ENCODE peak calls at places on chromosomes 4 and X, in six cellular contexts. V, D, U, O, Z and A are unnamed samples.

GRCh38 chr4:2931765-2932560 is 31.2 kb downstream of the NOP14 start:
- DNase-seq in D (no peak), V (no peak), U (no peak), Z (peak; percentile 65), O (peak; percentile 68), A (peak; percentile 87)

GRCh38 chr4:19402666-19403065 is 849.0 kb upstream of the SLIT2 start:
- DNase-seq in D (no peak), O (no peak), U (no peak), Z (no peak), V (no peak), A (no peak)

GRCh38 chrX:53511302-53511701 is 77.1 kb upstream of the HSD17B10 start:
- DNase-seq in U (no peak), O (no peak), D (no peak), V (no peak), Z (no peak), A (no peak)

GRCh38 chr4:99723555-99724450 is 66.2 kb upstream of the C4orf54 start:
- DNase-seq in D (no peak), O (peak; percentile 87), V (peak; percentile 52), U (no peak), Z (peak; percentile 89), A (no peak)

GRCh38 chr4:101604976-101605375 is 185.6 kb upstream of the BANK1 start:
- DNase-seq in O (no peak), V (no peak), D (peak; percentile 26), Z (no peak), U (no peak), A (no peak)

GRCh38 chrX:38095971-38096529 is 89.7 kb downstream of the SYTL5 start:
- DNase-seq in D (no peak), U (no peak), O (no peak), Z (no peak), V (peak; percentile 0), A (no peak)

GRCh38 chrX:149569770-149570169 is 17.5 kb downstream of the MAGEA9B start:
- DNase-seq in V (no peak), D (no peak), Z (no peak), O (no peak), U (no peak), A (no peak)

GRCh38 chrX:1592128-1592862 is 891 bp downstream of the AKAP17A start:
- DNase-seq in U (no peak), Z (peak; percentile 65), V (no peak), D (no peak), O (peak; percentile 38), A (no peak)

GRCh38 chrX:373641-374471 is 12.9 kb downstream of the PPP2R3B start:
- DNase-seq in Z (no peak), U (no peak), O (no peak), D (peak; percentile 66), V (peak; percentile 19), A (no peak)

GRCh38 chr4:168765726-168766125 is 244.3 kb downstream of the CBR4 start:
- DNase-seq in D (no peak), O (no peak), U (no peak), V (peak; percentile 32), Z (peak; percentile 56), A (no peak)

GRCh38 chr4:102815981-102816380 is 11.4 kb downstream of the UBE2D3 start:
- DNase-seq in D (no peak), V (peak; percentile 95), O (no peak), U (no peak), Z (no peak), A (no peak)

GRCh38 chr4:85028910-85029309 is 62.4 kb upstream of the WDFY3 start:
- DNase-seq in D (no peak), O (no peak), V (no peak), U (no peak), Z (no peak), A (no peak)

GRCh38 chr4:130125468-130125867 is 1029.5 kb downstream of the C4orf33 start:
- DNase-seq in D (no peak), U (no peak), O (no peak), V (no peak), Z (no peak), A (no peak)

GRCh38 chr4:129623233-129623632 is 527.3 kb downstream of the C4orf33 start:
- DNase-seq in V (no peak), Z (no peak), U (no peak), D (no peak), O (peak; percentile 44), A (no peak)

GRCh38 chr4:15971068-15971801 is 8.3 kb upstream of the FGFBP2 start:
- DNase-seq in Z (no peak), O (no peak), D (no peak), U (no peak), V (no peak), A (no peak)

GRCh38 chr4:155415662-155416061 is 38.9 kb upstream of the MAP9 start:
- DNase-seq in O (no peak), U (no peak), D (no peak), V (no peak), Z (no peak), A (no peak)

GRCh38 chrX:139429913-139430312 is 100.6 kb upstream of the F9 start:
- DNase-seq in D (no peak), Z (no peak), O (no peak), U (no peak), V (no peak), A (no peak)

GRCh38 chrX:3262906-3263305 is 83.5 kb downstream of the MXRA5 start:
- DNase-seq in U (no peak), Z (no peak), O (peak; percentile 9), D (no peak), V (peak; percentile 83), A (no peak)

GRCh38 chrX:147550217-147550616 is 361.5 kb upstream of the FMR1 start:
- DNase-seq in V (no peak), D (peak; percentile 31), Z (no peak), O (peak; percentile 13), U (no peak), A (no peak)

GRCh38 chrX:17697191-17697590 is 40.1 kb upstream of the SCML1 start:
- DNase-seq in U (no peak), Z (no peak), V (peak; percentile 22), D (no peak), O (no peak), A (no peak)

GRCh38 chrX:4373777-4374176 is 660.3 kb upstream of the PRKX start:
- DNase-seq in O (no peak), V (no peak), Z (no peak), U (no peak), D (no peak), A (no peak)

GRCh38 chr4:85738721-85739120 is 263.8 kb downstream of the ARHGAP24 start:
- DNase-seq in U (no peak), O (no peak), Z (no peak), D (no peak), V (no peak), A (no peak)

GRCh38 chrX:111445485-111445884 is 33.5 kb upstream of the DCX start:
- DNase-seq in U (no peak), O (no peak), Z (no peak), D (no peak), V (peak; percentile 18), A (no peak)

DNA sequence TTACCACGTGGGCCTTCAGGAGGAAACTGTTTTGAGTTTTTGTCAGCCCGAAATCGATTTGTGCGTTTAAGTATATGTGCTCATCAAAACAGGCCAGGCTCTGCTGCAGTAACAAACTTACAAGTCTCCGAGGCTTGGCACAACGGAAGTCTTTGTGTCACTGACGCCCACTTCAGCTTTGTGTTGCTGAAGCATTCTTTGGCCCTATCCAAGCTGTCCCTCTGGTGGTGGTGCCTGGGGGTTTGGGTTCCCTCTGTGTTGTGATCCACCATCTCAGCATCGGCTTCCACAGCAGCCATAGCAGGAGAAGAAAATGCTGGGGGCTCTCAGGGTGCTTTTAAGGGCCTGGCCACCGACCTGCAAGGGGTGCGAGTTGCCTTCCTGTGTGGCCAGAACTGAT is 176.4 kb downstream of the PTTG2 start:
- DNase-seq in Z (peak; percentile 36), D (no peak), V (no peak), O (no peak), U (no peak), A (no peak)
- TF ChIP-seq CTCF in Z (no peak), D (no peak), V (no peak), O (no peak), U (no peak), A (no peak)

GRCh38 chrX:130120321-130120731 is 10.0 kb upstream of the ELF4 start:
- DNase-seq in V (no peak), U (no peak), Z (no peak), O (no peak), D (no peak), A (no peak)

GRCh38 chrX:130118396-130118795 is 8.1 kb upstream of the ELF4 start:
- DNase-seq in U (no peak), D (no peak), O (no peak), Z (no peak), V (peak; percentile 48), A (no peak)

GRCh38 chrX:130120746-130121504 is 10.6 kb upstream of the ELF4 start:
- DNase-seq in Z (peak; percentile 59), U (peak; percentile 51), V (peak; percentile 70), O (peak; percentile 66), D (no peak), A (peak; percentile 72)

GRCh38 chrX:130118941-130119640 is 8.8 kb upstream of the ELF4 start:
- DNase-seq in O (no peak), Z (no peak), V (peak; percentile 2), U (no peak), D (no peak), A (no peak)

GRCh38 chrX:130121505-130121800 is 11.2 kb upstream of the ELF4 start:
- DNase-seq in V (no peak), U (no peak), O (no peak), Z (no peak), D (no peak), A (no peak)
- TF ChIP-seq CTCF in V (no peak), U (no peak), O (no peak), Z (no peak), D (no peak), A (no peak)

GRCh38 chr4:87219648-87220093 is 747 bp downstream of the KLHL8 start:
- DNase-seq in Z (peak; percentile 67), O (peak; percentile 50), V (peak; percentile 25), U (peak; percentile 20), D (peak; percentile 48), A (peak; percentile 56)
- TF ChIP-seq CTCF in Z (peak; percentile 4), O (peak; percentile 28), V (peak; percentile 52), U (no peak), D (peak; percentile 36), A (peak; percentile 36)

GRCh38 chr4:10715696-10716095 is 31.1 kb upstream of the CLNK start:
- DNase-seq in Z (no peak), U (no peak), D (no peak), O (no peak), V (no peak), A (no peak)

GRCh38 chr4:10721616-10722015 is 37.0 kb upstream of the CLNK start:
- DNase-seq in D (no peak), V (no peak), Z (no peak), U (no peak), O (no peak), A (no peak)

GRCh38 chr4:10715135-10715534 is 30.6 kb upstream of the CLNK start:
- DNase-seq in V (no peak), D (no peak), O (no peak), Z (no peak), U (no peak), A (no peak)

GRCh38 chr4:10716163-10716562 is 31.6 kb upstream of the CLNK start:
- DNase-seq in V (no peak), U (no peak), D (no peak), O (no peak), Z (no peak), A (no peak)
- TF ChIP-seq CTCF in V (peak; percentile 19), U (no peak), D (no peak), O (no peak), Z (no peak), A (no peak)